ENCODE peak calls at places on chromosome 12, in five cellular contexts. I is astrocyte of the spinal cord, L is Caco-2, G is psoas muscle, O is body of pancreas. T is an unnamed sample.
A peak's percentile ranks its signal among the peaks of the same experiment; 100 is the strongest.

GRCh38 chr12:102755271-102755670 is 161.8 kb downstream of the PAH start:
- DNase-seq in I (no peak), L (no peak), G (no peak), O (no peak), T (no peak)

GRCh38 chr12:24266982-24267381 is 317.5 kb upstream of the SOX5 start:
- DNase-seq in I (no peak), L (no peak), G (no peak), O (no peak), T (no peak)

GRCh38 chr12:93054021-93054420 is 124.9 kb upstream of the EEA1 start:
- DNase-seq in I (no peak), L (no peak), G (no peak), O (no peak), T (no peak)

GRCh38 chr12:3730111-3730510 is 22.8 kb downstream of the CRACR2A start:
- DNase-seq in I (no peak), L (no peak), G (no peak), O (no peak), T (no peak)

GRCh38 chr12:120259418-120260202 is 5.9 kb downstream of the PXN start:
- DNase-seq in I (no peak), L (no peak), G (peak; percentile 68), O (no peak), T (peak; percentile 88)

GRCh38 chr12:54475542-54475941 is 2.1 kb upstream of the GTSF1 start:
- DNase-seq in I (peak; percentile 15), L (no peak), G (no peak), O (no peak), T (peak; percentile 59)

GRCh38 chr12:88947486-88948043 is 367.3 kb upstream of the KITLG start:
- DNase-seq in I (no peak), L (no peak), G (no peak), O (no peak), T (no peak)

GRCh38 chr12:79737875-79738718 is 47.3 kb upstream of the PAWR start:
- DNase-seq in I (peak; percentile 74), L (peak; percentile 69), G (no peak), O (peak; percentile 65), T (peak; percentile 78)

GRCh38 chr12:116161588-116161987 is 115.9 kb downstream of the MED13L start:
- DNase-seq in I (no peak), L (no peak), G (no peak), O (no peak), T (peak; percentile 63)

GRCh38 chr12:17593715-17594406 is 496.1 kb downstream of the RERGL start:
- DNase-seq in I (no peak), L (no peak), G (no peak), O (no peak), T (no peak)

DNA sequence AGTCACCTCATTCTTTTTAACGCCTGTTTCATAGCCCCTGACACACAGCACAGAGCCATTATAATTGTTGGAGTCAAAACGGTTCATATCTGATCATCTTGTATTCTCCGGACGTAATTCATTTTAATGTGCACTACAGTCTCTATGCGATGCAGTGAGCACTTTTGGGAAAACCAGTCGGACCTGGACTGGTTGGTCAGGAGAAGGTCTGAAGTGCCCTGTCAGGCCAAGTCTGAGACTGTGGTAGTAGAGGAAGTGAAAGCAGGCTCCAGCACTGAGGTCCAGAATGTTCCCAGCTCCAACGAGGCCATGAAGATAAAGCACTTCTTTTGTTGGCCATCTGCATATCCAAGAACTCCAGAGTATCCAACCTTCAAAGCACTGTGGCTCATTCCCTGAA is 117.1 kb upstream of the NCOR2 start:
- DNase-seq in I (no peak), L (no peak), G (no peak), O (peak; percentile 40), T (no peak)
- H3K4me3 ChIP-seq in I (peak overlapping the region; percentile 10), L (no peak overlapping the region), G (no peak overlapping the region), O (no peak overlapping the region), T (peak overlapping the region; percentile 57)

GRCh38 chr12:1820191-1820599 is at the start of gene LRTM2:
- DNase-seq in I (no peak), L (no peak), G (no peak), O (no peak), T (no peak)

GRCh38 chr12:1819050-1819449 is 1.3 kb upstream of the LRTM2 start:
- DNase-seq in I (no peak), L (no peak), G (no peak), O (no peak), T (no peak)

GRCh38 chr12:1822699-1823098 is 2.3 kb downstream of the LRTM2 start:
- DNase-seq in I (no peak), L (no peak), G (no peak), O (no peak), T (no peak)

GRCh38 chr12:1823237-1823636 is 2.9 kb downstream of the LRTM2 start:
- DNase-seq in I (no peak), L (no peak), G (no peak), O (no peak), T (no peak)

GRCh38 chr12:1821805-1822204 is 1.4 kb downstream of the LRTM2 start:
- DNase-seq in I (no peak), L (no peak), G (no peak), O (no peak), T (no peak)
- TF ChIP-seq CTCF in I (no peak), L (no peak), G (no peak), O (no peak), T (no peak)

DNA sequence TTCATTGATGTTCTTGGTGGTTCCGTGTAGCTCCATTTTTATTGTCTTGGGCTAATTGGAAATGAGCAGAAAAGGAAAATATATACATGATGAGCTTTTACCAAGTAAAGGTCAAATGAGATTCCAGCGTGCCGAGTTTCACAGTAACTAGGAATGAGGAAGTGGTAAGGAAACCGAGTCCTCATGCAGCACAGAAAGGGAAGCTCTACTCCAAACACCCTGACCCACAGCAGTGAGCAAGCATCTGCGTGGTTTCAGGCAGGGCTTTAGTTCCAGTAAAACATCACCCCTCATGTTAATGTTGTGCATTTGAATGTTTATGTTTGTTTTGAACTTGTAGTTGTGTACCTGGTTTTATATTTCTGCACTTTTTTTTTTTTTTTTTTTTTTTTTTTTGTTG is 208.0 kb downstream of the SLC41A2 start:
- DNase-seq in I (peak; percentile 64), L (no peak), G (no peak), O (peak; percentile 57), T (peak; percentile 13)
- H3K4me3 ChIP-seq in I (no peak overlapping the region), L (no peak overlapping the region), G (no peak overlapping the region), O (no peak overlapping the region), T (no peak overlapping the region)

GRCh38 chr12:113755098-113755497 is 211.0 kb downstream of the RBM19 start:
- DNase-seq in I (no peak), L (no peak), G (no peak), O (no peak), T (no peak)

GRCh38 chr12:113756609-113757008 is 209.5 kb downstream of the RBM19 start:
- DNase-seq in I (no peak), L (no peak), G (no peak), O (no peak), T (no peak)

GRCh38 chr12:113758165-113758924 is 207.8 kb downstream of the RBM19 start:
- DNase-seq in I (no peak), L (no peak), G (no peak), O (no peak), T (no peak)

GRCh38 chr12:113759135-113759534 is 207.0 kb downstream of the RBM19 start:
- DNase-seq in I (no peak), L (no peak), G (no peak), O (no peak), T (no peak)

GRCh38 chr12:113757223-113758002 is 208.7 kb downstream of the RBM19 start:
- DNase-seq in I (no peak), L (no peak), G (no peak), O (no peak), T (no peak)
- TF ChIP-seq CTCF in I (no peak), L (no peak), G (no peak), O (no peak), T (no peak)

GRCh38 chr12:644293-644639 is 19.0 kb downstream of the NINJ2 start:
- DNase-seq in I (no peak), L (no peak), G (no peak), O (no peak), T (no peak)
- H3K4me3 ChIP-seq in I (no peak overlapping the region), L (peak overlapping the region; percentile 56), G (peak overlapping the region; percentile 87), O (no peak overlapping the region), T (no peak overlapping the region)

DNA sequence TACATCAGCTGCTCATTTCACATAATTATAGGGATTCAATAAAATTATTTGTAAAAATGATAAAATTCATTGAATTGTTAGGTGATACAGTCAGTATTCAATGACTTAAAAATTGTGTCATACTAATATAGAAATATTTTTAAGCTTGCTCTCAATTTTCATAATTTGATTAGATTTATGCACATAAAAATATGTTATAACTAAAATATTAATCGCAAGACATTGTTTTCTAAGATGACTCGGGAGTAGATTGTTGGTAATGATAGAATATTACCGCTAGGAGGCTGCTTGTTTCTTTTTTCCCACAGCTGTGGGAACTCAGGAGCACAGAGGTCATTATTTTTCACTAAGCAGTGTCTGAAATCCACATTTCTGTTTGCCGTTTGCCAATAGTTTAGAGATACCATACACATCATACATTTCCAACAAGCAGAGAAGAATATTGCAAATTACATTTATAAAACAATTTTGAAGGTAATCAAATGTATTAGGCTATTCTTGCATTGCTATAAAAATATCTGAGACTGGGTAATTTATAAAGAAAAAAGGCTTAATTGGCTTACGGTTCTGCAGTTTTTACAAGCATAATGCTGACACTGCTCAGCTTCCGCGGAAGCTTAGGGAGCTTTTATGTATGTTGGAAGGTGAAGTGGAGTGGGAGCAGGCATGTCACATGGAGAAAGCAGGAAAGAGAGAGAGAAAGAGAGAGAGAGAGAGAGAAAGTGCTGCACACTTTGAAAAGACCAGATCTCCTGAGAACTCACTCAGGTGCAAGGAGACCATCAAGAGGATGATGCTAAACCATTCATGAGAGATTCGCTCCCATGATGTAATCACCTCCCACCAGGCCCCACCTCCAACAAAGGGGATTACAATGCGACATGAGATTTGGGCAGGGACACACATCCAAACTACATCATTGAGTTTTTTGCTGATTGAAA is 9.2 kb downstream of the CD69 start:
- DNase-seq in I (peak; percentile 34), L (peak; percentile 26), G (no peak), O (no peak), T (peak; percentile 27)
- TF ChIP-seq CTCF in I (peak; percentile 52), L (peak; percentile 11), G (peak; percentile 15), O (no peak), T (peak; percentile 52)

GRCh38 chr12:50825372-50825838 is 17.3 kb upstream of the TMPRSS12 start:
- DNase-seq in I (peak; percentile 83), L (peak; percentile 51), G (no peak), O (peak; percentile 30), T (peak; percentile 92)

GRCh38 chr12:50822082-50822481 is 20.6 kb upstream of the TMPRSS12 start:
- DNase-seq in I (no peak), L (no peak), G (no peak), O (no peak), T (no peak)

GRCh38 chr12:50828121-50828520 is 14.6 kb upstream of the TMPRSS12 start:
- DNase-seq in I (no peak), L (no peak), G (no peak), O (no peak), T (no peak)

GRCh38 chr12:50820177-50820576 is 22.5 kb upstream of the TMPRSS12 start:
- DNase-seq in I (no peak), L (no peak), G (no peak), O (no peak), T (no peak)

DNA sequence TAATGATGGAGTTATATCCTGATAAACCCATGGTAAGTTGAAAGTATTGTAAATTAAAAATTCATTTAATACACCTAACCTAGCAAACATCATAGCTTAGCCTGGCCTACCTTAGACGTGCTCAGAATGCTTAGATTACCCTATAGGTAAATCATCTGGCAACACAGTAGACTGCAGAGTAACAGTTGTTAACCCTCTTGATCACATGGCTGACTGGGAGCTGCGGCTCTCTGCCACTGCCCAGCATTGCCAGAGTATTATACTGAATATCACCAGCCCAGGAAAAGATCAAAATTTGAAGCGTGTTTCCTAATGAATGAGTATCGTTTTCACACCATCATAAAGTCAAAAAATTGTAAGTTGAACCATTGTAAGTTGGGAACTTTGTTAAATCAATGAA is 17.8 kb upstream of the TMPRSS12 start:
- DNase-seq in I (no peak), L (no peak), G (no peak), O (no peak), T (no peak)
- H3K4me3 ChIP-seq in I (no peak overlapping the region), L (no peak overlapping the region), G (no peak overlapping the region), O (no peak overlapping the region), T (no peak overlapping the region)